ENCODE peak calls at places on chromosomes 7 and 10, in six cellular contexts. K is GM23248, V is mammary epithelial cell, W is K562, I is neural progenitor cell, Y is astrocyte. G is an unnamed sample.

GRCh38 chr10:28897617-28898464 is 220.5 kb downstream of the BAMBI start:
- DNase-seq in I (peak; percentile 86), W (no peak), V (no peak), Y (peak; percentile 16), K (no peak), G (no peak)

GRCh38 chr10:79979973-79980687 is 31.2 kb upstream of the SFTPD start:
- DNase-seq in Y (no peak), K (no peak), I (no peak), V (no peak), W (no peak), G (no peak)

GRCh38 chr10:90856261-90856660 is 1.6 kb downstream of the HTR7 start:
- DNase-seq in W (no peak), I (no peak), V (peak; percentile 37), K (no peak), Y (no peak), G (no peak)

GRCh38 chr10:15237351-15237750 is 68.9 kb upstream of the NMT2 start:
- DNase-seq in Y (peak; percentile 65), K (peak; percentile 90), V (peak; percentile 34), I (no peak), W (no peak), G (no peak)

GRCh38 chr7:30465342-30466170 is 13.0 kb downstream of the NOD1 start:
- DNase-seq in W (no peak), I (no peak), Y (no peak), K (peak; percentile 73), V (no peak), G (no peak)

GRCh38 chr7:142094861-142095260 is 16.7 kb upstream of the MGAM2 start:
- DNase-seq in K (peak; percentile 46), V (peak; percentile 43), Y (no peak), W (no peak), I (no peak), G (no peak)

GRCh38 chr7:151057038-151057736 is 510 bp downstream of the CDK5 start:
- DNase-seq in V (no peak), Y (no peak), W (peak; percentile 21), I (no peak), K (no peak), G (no peak)

GRCh38 chr10:124164252-124164651 is 70.9 kb upstream of the CHST15 start:
- DNase-seq in Y (peak; percentile 41), I (no peak), W (no peak), V (no peak), K (no peak), G (no peak)

GRCh38 chr7:157654350-157654749 is 317.5 kb downstream of the DNAJB6 start:
- DNase-seq in W (no peak), I (no peak), V (no peak), Y (no peak), K (no peak), G (no peak)

GRCh38 chr7:139709460-139709859 is 68.3 kb downstream of the HIPK2 start:
- DNase-seq in Y (peak; percentile 75), V (no peak), K (peak; percentile 95), I (no peak), W (no peak), G (no peak)

GRCh38 chr10:75395955-75396860 is 5.4 kb downstream of the ZNF503 start:
- DNase-seq in I (peak; percentile 60), W (no peak), Y (no peak), V (peak; percentile 56), K (peak; percentile 57), G (no peak)
- TF ChIP-seq EZH2 in I (peak; percentile 95), W (no peak), Y (no peak), V (no peak), K (no peak), G (no peak)

GRCh38 chr7:32070051-32070405 is 179 bp downstream of the PDE1C start:
- DNase-seq in K (peak; percentile 42), Y (no peak), V (peak; percentile 51), W (no peak), I (no peak), G (no peak)
- TF ChIP-seq EZH2 in K (no peak), Y (no peak), V (no peak), W (no peak), I (no peak), G (no peak)

GRCh38 chr7:54546986-54547314 is 4.8 kb downstream of the VSTM2A start:
- DNase-seq in W (no peak), K (peak; percentile 2), V (no peak), Y (no peak), I (no peak), G (no peak)
- TF ChIP-seq EZH2 in W (no peak), K (no peak), V (peak; percentile 79), Y (peak; percentile 44), I (no peak), G (no peak)

DNA sequence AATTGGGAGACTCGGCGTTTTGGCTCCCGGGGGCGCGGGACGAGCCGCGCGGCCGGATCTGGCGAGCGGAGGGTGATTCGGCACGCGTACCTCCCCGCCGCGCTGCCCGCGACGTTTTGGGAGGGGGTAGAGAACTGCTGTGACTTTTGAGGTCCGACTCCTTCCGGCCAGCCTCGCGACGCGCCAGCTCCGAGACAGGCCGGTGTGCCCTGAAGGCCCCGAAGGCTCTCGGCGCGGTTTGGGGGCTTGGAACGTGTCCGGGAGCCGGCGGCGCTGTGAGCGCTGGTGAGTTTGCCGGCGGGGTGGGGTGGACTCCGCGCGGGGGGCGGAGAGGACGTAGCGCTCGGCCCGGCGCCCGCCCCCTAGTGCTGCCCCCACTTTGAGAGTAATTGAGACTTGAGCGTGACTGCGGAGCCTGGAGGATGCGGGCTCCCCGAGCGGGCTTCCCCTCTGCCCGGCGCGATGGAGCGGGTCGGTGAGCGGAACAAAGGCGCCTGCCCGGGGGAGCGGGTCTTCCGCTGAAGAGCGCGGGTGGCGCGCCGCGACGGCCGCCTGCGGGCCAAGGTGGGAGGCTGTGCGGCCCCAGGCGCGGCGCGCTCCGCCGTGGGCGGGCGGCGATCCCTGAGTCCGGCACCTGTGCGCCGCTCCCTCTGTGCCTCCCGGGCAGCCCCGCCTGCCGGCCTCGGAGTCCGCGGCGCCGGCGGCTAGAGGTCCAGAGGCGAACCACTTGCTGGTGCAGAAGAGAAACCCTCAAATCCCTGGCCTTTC is at the start of gene GALNT17:
- DNase-seq in I (peak; percentile 63), K (no peak), V (peak; percentile 6), Y (peak; percentile 12), W (no peak), G (no peak)
- TF ChIP-seq EZH2 in I (no peak), K (no peak), V (no peak), Y (no peak), W (no peak), G (no peak)

GRCh38 chr7:100894860-100895700 is 608 bp downstream of the ACHE start:
- DNase-seq in I (peak; percentile 93), V (no peak), W (peak; percentile 74), Y (no peak), K (peak; percentile 48), G (peak; percentile 55)
- TF ChIP-seq EZH2 in I (peak; percentile 95), V (peak; percentile 63), W (no peak), Y (peak; percentile 80), K (peak; percentile 98), G (no peak)

G was measured in DND-41.